ENCODE peak calls at places on chromosomes 13 and 19, in five cellular contexts. M is effector memory CD4-positive, alpha-beta T cell; W is AG04449; L is lung; Q is esophagus squamous epithelium. O is an unnamed sample.

GRCh38 chr19:50414850-50415660 is 3.7 kb upstream of the SPIB start:
- DNase-seq in M (peak), W (no peak), L (peak), Q (no peak), O (no peak)

GRCh38 chr13:110328509-110328908 is 21.4 kb downstream of the COL4A2 start:
- DNase-seq in M (no peak), W (no peak), L (no peak), Q (no peak), O (no peak)

GRCh38 chr19:16588089-16588823 is 16.0 kb upstream of the SLC35E1 start:
- DNase-seq in M (peak), W (no peak), L (no peak), Q (no peak), O (no peak)

GRCh38 chr19:55369651-55370304 is 485 bp downstream of the IL11 start:
- DNase-seq in M (peak), W (no peak), L (no peak), Q (no peak), O (no peak)

GRCh38 chr13:32622827-32623226 is 36.6 kb downstream of the PDS5B start:
- DNase-seq in M (no peak), W (no peak), L (no peak), Q (no peak), O (no peak)

GRCh38 chr13:45108716-45109706 is 11.3 kb upstream of the GTF2F2 start:
- DNase-seq in M (no peak), W (no peak), L (no peak), Q (no peak), O (peak)

GRCh38 chr13:113178070-113178895 is 19.8 kb downstream of the PROZ start:
- DNase-seq in M (no peak), W (peak), L (no peak), Q (no peak), O (peak)

GRCh38 chr19:9308091-9308490 is 1.5 kb downstream of the ZNF699 start:
- DNase-seq in M (no peak), W (no peak), L (no peak), Q (no peak), O (no peak)

GRCh38 chr19:31641591-31641990 is 292.4 kb upstream of the TSHZ3 start:
- DNase-seq in M (no peak), W (no peak), L (no peak), Q (no peak), O (no peak)

DNA sequence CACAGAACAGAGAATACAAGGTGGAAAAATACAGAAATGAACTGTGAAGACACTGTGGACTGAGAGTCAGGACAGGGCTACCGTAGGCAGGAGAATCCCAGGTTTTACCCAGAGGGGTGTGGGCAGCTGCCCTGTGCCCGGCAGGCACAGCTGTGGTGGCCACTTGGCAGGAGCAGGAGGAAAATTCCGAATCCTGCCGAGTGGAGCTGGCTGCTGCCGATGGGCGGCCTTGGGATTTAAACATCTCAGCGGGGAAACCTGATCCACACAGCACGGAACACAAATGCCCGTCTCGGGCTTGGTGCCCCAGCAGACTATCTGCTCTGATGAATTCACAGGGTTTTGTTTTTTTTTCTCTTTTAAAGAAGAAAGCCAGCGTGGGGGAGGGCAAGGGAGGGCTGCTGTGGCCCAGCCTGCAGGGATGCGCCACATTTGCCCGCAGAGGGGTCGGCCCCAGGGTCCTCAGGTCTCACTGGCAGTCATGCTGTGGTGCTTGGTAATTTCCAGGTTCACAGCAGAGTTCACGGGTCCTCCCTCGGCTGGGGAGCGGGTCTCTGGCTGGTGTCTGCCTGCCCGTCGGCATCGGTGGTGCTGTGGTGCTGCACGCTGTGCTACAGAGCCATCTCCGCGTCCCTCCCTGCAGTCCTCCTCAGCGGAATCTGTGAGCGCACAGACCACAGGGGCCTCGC is 28.0 kb downstream of the MPND start:
- DNase-seq in M (no peak), W (no peak), L (no peak), Q (no peak), O (no peak)
- H3K4me3 ChIP-seq in M (no peak), W (no peak), L (no peak), Q (no peak), O (no peak)

DNA sequence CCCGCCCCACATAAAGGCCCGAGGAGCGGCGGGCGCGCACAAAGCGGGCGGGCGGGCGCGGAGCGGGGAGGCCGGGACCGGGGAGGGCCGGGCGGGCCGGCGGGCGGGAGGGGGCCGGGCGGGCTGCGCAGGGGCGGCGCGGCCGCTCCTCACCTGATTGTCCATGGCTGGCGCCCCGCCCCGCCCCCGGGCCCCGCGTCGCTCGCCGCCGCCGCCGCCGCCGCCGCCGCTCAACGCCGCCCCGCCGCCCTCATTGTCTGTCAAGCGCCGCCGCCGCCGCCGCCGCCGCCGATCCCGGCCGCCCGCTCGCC is 200 bp downstream of the MLLT1 start:
- DNase-seq in M (no peak), W (no peak), L (no peak), Q (no peak), O (no peak)
- H3K4me3 ChIP-seq in M (peak), W (peak), L (peak), Q (peak), O (peak)

DNA sequence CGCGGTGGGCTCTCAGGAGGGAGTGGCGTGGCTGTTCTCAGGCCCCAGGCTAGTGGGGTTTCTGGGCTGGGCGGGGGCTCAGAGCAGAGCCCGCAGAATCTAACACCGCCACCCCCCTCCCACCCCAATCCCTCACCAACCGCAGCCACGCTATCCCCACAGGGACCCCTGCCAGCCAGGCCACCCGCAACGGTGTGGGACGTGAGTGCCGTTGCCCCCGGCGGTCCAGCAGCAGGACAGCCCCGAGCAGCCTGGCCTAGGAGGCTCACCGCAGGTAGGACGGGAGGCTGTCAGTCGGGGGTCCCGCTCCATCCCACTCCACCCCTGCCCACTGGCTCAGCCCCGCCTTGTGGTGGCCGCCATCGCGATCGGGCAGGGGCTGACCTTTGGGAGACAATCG is at the start of gene NTN5:
- DNase-seq in M (no peak), W (no peak), L (no peak), Q (no peak), O (no peak)
- H3K4me3 ChIP-seq in M (no peak), W (no peak), L (no peak), Q (no peak), O (no peak)

GRCh38 chr13:83681547-83681946 is 200.7 kb downstream of the SLITRK1 start:
- DNase-seq in M (no peak), W (no peak), L (no peak), Q (no peak), O (no peak)
- H3K4me3 ChIP-seq in M (no peak), W (no peak), L (no peak), Q (no peak), O (no peak)

GRCh38 chr19:1213391-1214286 is 8.1 kb downstream of the STK11 start:
- DNase-seq in M (peak), W (no peak), L (peak), Q (no peak), O (peak)
- H3K4me3 ChIP-seq in M (peak), W (no peak), L (no peak), Q (no peak), O (no peak)

GRCh38 chr13:59088716-59089115 is 1075.0 kb downstream of the DIAPH3 start:
- DNase-seq in M (no peak), W (no peak), L (no peak), Q (no peak), O (peak)
- H3K4me3 ChIP-seq in M (no peak), W (no peak), L (no peak), Q (no peak), O (no peak)